ENCODE peak calls at places on chromosomes 5 and 9, in six cellular contexts. R, U, D, E, G and P are unnamed samples.

GRCh38 chr5:131384616-131385214 is 120.9 kb downstream of the CDC42SE2 start:
- DNase-seq in G (no peak), E (no peak), R (no peak), D (no peak), U (no peak), P (no peak)

GRCh38 chr5:130280528-130281217 is 376.4 kb downstream of the CHSY3 start:
- DNase-seq in D (no peak), G (no peak), E (no peak), R (no peak), U (no peak), P (no peak)

GRCh38 chr5:58490397-58491072 is 700 bp upstream of the GAPT start:
- DNase-seq in U (no peak), E (no peak), G (no peak), D (no peak), R (no peak), P (no peak)

GRCh38 chr9:106467113-106467846 is 395.7 kb upstream of the ZNF462 start:
- DNase-seq in E (no peak), U (no peak), G (no peak), R (no peak), D (no peak), P (peak; percentile 86)

GRCh38 chr9:31542384-31543055 is 841.9 kb upstream of the ACO1 start:
- DNase-seq in U (peak; percentile 18), E (no peak), R (no peak), G (peak; percentile 94), D (peak; percentile 80), P (peak; percentile 61)

GRCh38 chr5:154466147-154466546 is 11.9 kb downstream of the HAND1 start:
- DNase-seq in D (no peak), U (no peak), E (no peak), G (no peak), R (no peak), P (no peak)

GRCh38 chr9:110895141-110895912 is 142.9 kb downstream of the LPAR1 start:
- DNase-seq in R (peak; percentile 57), E (no peak), G (no peak), D (no peak), U (no peak), P (no peak)

GRCh38 chr9:37913480-37914153 is 9.7 kb upstream of the SLC25A51 start:
- DNase-seq in R (peak; percentile 72), D (peak; percentile 69), U (peak; percentile 78), G (peak; percentile 85), E (peak; percentile 64), P (peak; percentile 91)

GRCh38 chr5:53116597-53116996 is 7.0 kb upstream of the MOCS2 start:
- DNase-seq in E (no peak), U (no peak), R (no peak), G (no peak), D (no peak), P (no peak)

GRCh38 chr9:89891221-89892052 is 286.6 kb downstream of the GADD45G start:
- DNase-seq in E (no peak), U (no peak), R (no peak), G (no peak), D (no peak), P (no peak)

GRCh38 chr5:42840279-42840678 is 28.6 kb upstream of the SELENOP start:
- DNase-seq in G (no peak), E (no peak), D (peak; percentile 59), R (peak; percentile 53), U (no peak), P (no peak)

GRCh38 chr9:100287186-100287585 is 65.6 kb downstream of the TEX10 start:
- DNase-seq in D (no peak), G (no peak), E (no peak), R (no peak), U (no peak), P (no peak)

GRCh38 chr5:548256-548655 is 24.0 kb upstream of the SLC9A3 start:
- DNase-seq in D (no peak), U (no peak), G (no peak), R (no peak), E (no peak), P (no peak)

GRCh38 chr5:155150012-155150411 is 136.5 kb downstream of the KIF4B start:
- DNase-seq in E (no peak), U (no peak), G (no peak), R (no peak), D (no peak), P (no peak)

GRCh38 chr5:79829260-79829659 is 139.6 kb downstream of the CMYA5 start:
- DNase-seq in U (peak; percentile 32), G (peak; percentile 41), D (no peak), E (no peak), R (no peak), P (peak; percentile 83)

GRCh38 chr9:79708541-79708940 is 136.8 kb downstream of the TLE4 start:
- DNase-seq in U (no peak), E (no peak), G (no peak), R (no peak), D (no peak), P (no peak)

GRCh38 chr9:18976368-18977238 is 56.4 kb downstream of the SAXO1 start:
- DNase-seq in E (no peak), R (no peak), G (peak; percentile 3), D (peak; percentile 77), U (no peak), P (no peak)

GRCh38 chr5:105503950-105504349 is 1941.4 kb upstream of the NUDT12 start:
- DNase-seq in U (no peak), G (no peak), E (no peak), D (no peak), R (no peak), P (no peak)

GRCh38 chr9:104765138-104765537 is 1.2 kb downstream of the NIPSNAP3B start:
- DNase-seq in U (no peak), E (no peak), R (no peak), D (no peak), G (peak; percentile 43), P (no peak)

GRCh38 chr5:78547171-78547570 is 101.4 kb downstream of the LHFPL2 start:
- DNase-seq in E (no peak), U (no peak), D (no peak), R (no peak), G (no peak), P (no peak)

GRCh38 chr5:117731445-117731844 is 1156.8 kb upstream of the SEMA6A start:
- DNase-seq in D (no peak), G (no peak), U (no peak), E (no peak), R (no peak), P (no peak)

GRCh38 chr5:166594552-166594951 is 1696.9 kb upstream of the WWC1 start:
- DNase-seq in U (no peak), D (no peak), R (no peak), G (no peak), E (no peak), P (no peak)

GRCh38 chr9:89839427-89839826 is 234.6 kb downstream of the GADD45G start:
- DNase-seq in G (no peak), D (no peak), R (no peak), U (no peak), E (no peak), P (no peak)

GRCh38 chr9:14924821-14925220 is 14.6 kb upstream of the FREM1 start:
- DNase-seq in D (peak; percentile 25), E (no peak), R (no peak), U (no peak), G (no peak), P (no peak)
- H3K4me3 ChIP-seq in D (no peak overlapping the region), E (no peak overlapping the region), R (no peak overlapping the region), U (no peak overlapping the region), G (no peak overlapping the region), P (no peak overlapping the region)

GRCh38 chr9:137406085-137406773 is 16.7 kb downstream of the EXD3 start:
- DNase-seq in U (no peak), G (no peak), E (no peak), R (no peak), D (no peak), P (no peak)

GRCh38 chr9:137405677-137406081 is 17.3 kb downstream of the EXD3 start:
- DNase-seq in G (no peak), R (no peak), E (no peak), D (no peak), U (no peak), P (no peak)

GRCh38 chr9:137407590-137408300 is 15.2 kb downstream of the EXD3 start:
- DNase-seq in U (no peak), R (no peak), D (no peak), E (no peak), G (peak; percentile 34), P (no peak)

GRCh38 chr9:137408651-137409405 is 14.1 kb downstream of the EXD3 start:
- DNase-seq in G (no peak), E (no peak), U (no peak), R (no peak), D (no peak), P (no peak)

DNA sequence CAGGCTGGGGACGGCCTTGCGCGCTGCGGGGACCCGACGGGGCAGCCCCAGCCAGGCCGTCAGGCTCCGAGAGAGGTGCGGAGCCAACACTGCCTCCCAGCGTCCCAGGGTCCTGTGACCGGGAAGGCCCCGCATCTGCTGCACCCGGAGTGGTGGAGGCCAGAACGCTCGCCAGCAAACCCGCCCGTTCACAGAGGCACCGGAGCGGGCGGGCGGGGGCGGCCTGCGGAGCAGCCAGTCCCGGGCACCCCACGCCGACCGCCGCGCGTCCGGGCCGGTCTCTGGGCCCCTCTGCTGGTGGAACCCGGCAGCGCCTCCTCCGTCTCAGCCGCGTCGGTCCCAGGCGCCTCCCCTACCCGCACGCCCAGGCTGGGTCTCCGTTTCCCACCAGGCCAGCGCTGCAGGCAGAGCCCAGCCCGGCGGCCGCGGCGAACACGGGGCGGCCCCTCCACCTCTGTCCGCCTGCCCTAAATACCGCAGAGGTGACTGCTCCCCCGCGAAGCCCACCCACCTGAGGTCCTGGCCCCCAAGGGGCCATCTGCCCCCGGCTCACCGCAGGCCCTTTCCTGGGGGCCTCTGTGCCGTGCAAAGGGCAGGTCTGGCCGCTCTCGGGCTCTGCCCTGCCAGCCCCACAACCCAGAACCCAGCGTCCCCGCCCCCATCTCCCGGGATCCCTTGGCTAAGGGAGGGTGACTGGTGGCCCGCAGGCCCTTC is 15.9 kb downstream of the EXD3 start:
- DNase-seq in D (peak; percentile 46), E (no peak), R (peak; percentile 70), G (peak; percentile 61), U (peak; percentile 60), P (peak; percentile 91)
- H3K4me3 ChIP-seq in D (peak overlapping the region; percentile 41), E (peak overlapping the region; percentile 21), R (no peak overlapping the region), G (no peak overlapping the region), U (peak overlapping the region; percentile 35), P (peak overlapping the region; percentile 56)

GRCh38 chr5:33235824-33236223 is 204.9 kb upstream of the TARS1 start:
- DNase-seq in E (no peak), R (no peak), G (peak; percentile 24), D (no peak), U (no peak), P (no peak)
- H3K4me3 ChIP-seq in E (no peak overlapping the region), R (no peak overlapping the region), G (no peak overlapping the region), D (no peak overlapping the region), U (no peak overlapping the region), P (no peak overlapping the region)

GRCh38 chr9:97220894-97221477 is 86.5 kb upstream of the CCDC180 start:
- DNase-seq in E (no peak), G (no peak), R (no peak), U (no peak), D (no peak), P (peak; percentile 56)
- H3K4me3 ChIP-seq in E (peak overlapping the region; percentile 4), G (no peak overlapping the region), R (no peak overlapping the region), U (peak overlapping the region; percentile 40), D (peak overlapping the region; percentile 26), P (peak overlapping the region; percentile 49)